ENCODE peak calls at places on chromosomes 5 and 9, in six cellular contexts. V is BE2C; F is activated CD4-positive, CD25-positive, alpha-beta regulatory T cell; O is stimulated activated CD4-positive, alpha-beta T cell treated with anti-CD3 and anti-CD28 coated beads, Interleukin-4, amount 100 ng/mL, for 1 hour; Z is fibroblast of pulmonary artery; Y is H1. R is an unnamed sample.

GRCh38 chr5:124747770-124748686 is 1.6 kb upstream of the ZNF608 start:
- DNase-seq in V (peak; percentile 31), F (no peak), O (no peak), Z (peak; percentile 50), Y (no peak), R (no peak)

GRCh38 chr5:131647078-131647769 is 12.2 kb upstream of the RAPGEF6 start:
- DNase-seq in V (no peak), F (no peak), O (no peak), Z (no peak), Y (no peak), R (no peak)

GRCh38 chr9:134842321-134842720 is 38.3 kb upstream of the FCN2 start:
- DNase-seq in V (no peak), F (no peak), O (no peak), Z (no peak), Y (no peak), R (no peak)

GRCh38 chr5:98570661-98571181 is 202.7 kb upstream of the RGMB start:
- DNase-seq in V (no peak), F (no peak), O (no peak), Z (peak; percentile 31), Y (no peak), R (no peak)

GRCh38 chr9:34501889-34502425 is 20.8 kb downstream of the ENHO start:
- DNase-seq in V (no peak), F (no peak), O (no peak), Z (peak; percentile 89), Y (no peak), R (peak; percentile 99)

GRCh38 chr5:91224969-91225368 is 158.1 kb downstream of the ARRDC3 start:
- DNase-seq in V (no peak), F (no peak), O (no peak), Z (no peak), Y (no peak), R (no peak)

GRCh38 chr9:135951889-135952663 is 9.1 kb downstream of the UBAC1 start:
- DNase-seq in V (peak; percentile 64), F (no peak), O (no peak), Z (no peak), Y (no peak), R (no peak)

GRCh38 chr5:39214912-39215709 is 4.3 kb downstream of the FYB1 start:
- DNase-seq in V (no peak), F (no peak), O (no peak), Z (no peak), Y (no peak), R (no peak)

GRCh38 chr9:136377351-136378170 is 4.1 kb upstream of the CARD9 start:
- DNase-seq in V (no peak), F (no peak), O (no peak), Z (no peak), Y (no peak), R (no peak)

GRCh38 chr5:122091942-122092600 is 14.0 kb upstream of the LOX start:
- DNase-seq in V (no peak), F (no peak), O (no peak), Z (peak; percentile 60), Y (no peak), R (no peak)

GRCh38 chr9:107214915-107215314 is 68.2 kb upstream of the RAD23B start:
- DNase-seq in V (no peak), F (no peak), O (no peak), Z (peak; percentile 35), Y (no peak), R (no peak)